ENCODE peak calls at places on chromosomes 4 and X, in nine cellular contexts. V, Q, I, U, P, D, M, G and W are unnamed samples.

GRCh38 chrX:115330498-115331138 is 41.1 kb downstream of the LUZP4 start:
- DNase-seq in V (peak; percentile 28), Q (peak; percentile 69), I (peak; percentile 81), U (peak; percentile 87), P (peak; percentile 59), D (peak; percentile 57), M (peak; percentile 60), G (peak; percentile 56), W (no peak)

GRCh38 chrX:96183843-96184242 is 500.8 kb upstream of the DIAPH2 start:
- DNase-seq in V (no peak), Q (peak; percentile 34), I (peak; percentile 11), U (peak; percentile 19), P (no peak), D (no peak), M (no peak), G (no peak), W (no peak)

GRCh38 chr4:40192286-40193017 is 4.4 kb upstream of the RHOH start:
- DNase-seq in V (no peak), Q (no peak), I (no peak), U (no peak), P (no peak), D (no peak), M (no peak), G (no peak), W (no peak)

GRCh38 chrX:74519870-74520269 is 94.6 kb downstream of the RLIM start:
- DNase-seq in V (no peak), Q (no peak), I (no peak), U (peak; percentile 28), P (no peak), D (no peak), M (no peak), G (no peak), W (no peak)

GRCh38 chrX:129876734-129877395 is 29.1 kb upstream of the UTP14A start:
- DNase-seq in V (no peak), Q (peak; percentile 67), I (peak; percentile 10), U (peak; percentile 53), P (no peak), D (peak; percentile 53), M (peak; percentile 82), G (no peak), W (no peak)

GRCh38 chr4:185128272-185129119 is 14.6 kb upstream of the SLC25A4 start:
- DNase-seq in V (peak; percentile 35), Q (no peak), I (no peak), U (no peak), P (peak; percentile 61), D (peak; percentile 19), M (peak; percentile 19), G (no peak), W (no peak)

GRCh38 chr4:29565256-29565655 is 1154.9 kb upstream of the PCDH7 start:
- DNase-seq in V (no peak), Q (no peak), I (no peak), U (no peak), P (no peak), D (no peak), M (no peak), G (no peak), W (no peak)

GRCh38 chr4:186192068-186192751 is 843 bp downstream of the CYP4V2 start:
- DNase-seq in V (peak; percentile 35), Q (peak; percentile 6), I (peak; percentile 60), U (peak; percentile 58), P (peak; percentile 39), D (peak; percentile 20), M (peak; percentile 56), G (peak; percentile 46), W (no peak)

GRCh38 chrX:31353095-31353494 is 281.3 kb upstream of the FTHL17 start:
- DNase-seq in V (no peak), Q (peak; percentile 63), I (peak; percentile 51), U (no peak), P (no peak), D (peak; percentile 20), M (peak; percentile 76), G (no peak), W (no peak)

GRCh38 chr4:144494280-144494679 is 151.7 kb upstream of the HHIP start:
- DNase-seq in V (no peak), Q (no peak), I (peak; percentile 11), U (peak; percentile 14), P (no peak), D (no peak), M (peak; percentile 6), G (no peak), W (no peak)

GRCh38 chr4:151355155-151355554 is 29.8 kb upstream of the SH3D19 start:
- DNase-seq in V (no peak), Q (no peak), I (no peak), U (no peak), P (no peak), D (no peak), M (no peak), G (no peak), W (no peak)

GRCh38 chrX:42944381-42944998 is 166.5 kb upstream of the PPP1R2C start:
- DNase-seq in V (no peak), Q (no peak), I (no peak), U (no peak), P (no peak), D (no peak), M (no peak), G (no peak), W (no peak)

GRCh38 chr4:3803946-3804345 is 37.8 kb downstream of the ADRA2C start:
- DNase-seq in V (no peak), Q (no peak), I (no peak), U (no peak), P (no peak), D (no peak), M (no peak), G (no peak), W (no peak)

GRCh38 chrX:16946971-16947562 is 609 bp downstream of the REPS2 start:
- DNase-seq in V (no peak), Q (no peak), I (no peak), U (no peak), P (no peak), D (peak; percentile 16), M (no peak), G (peak; percentile 17), W (no peak)

GRCh38 chr4:3786196-3786869 is 20.1 kb downstream of the ADRA2C start:
- DNase-seq in V (peak; percentile 13), Q (peak; percentile 4), I (no peak), U (no peak), P (no peak), D (no peak), M (no peak), G (no peak), W (no peak)

GRCh38 chrX:140507223-140507981 is 2.5 kb upstream of the SOX3 start:
- DNase-seq in V (no peak), Q (peak; percentile 67), I (no peak), U (no peak), P (no peak), D (no peak), M (no peak), G (no peak), W (no peak)

GRCh38 chr4:38563703-38564490 is 100.1 kb upstream of the KLF3 start:
- DNase-seq in V (no peak), Q (peak; percentile 4), I (peak; percentile 14), U (no peak), P (no peak), D (no peak), M (peak; percentile 23), G (no peak), W (no peak)

GRCh38 chrX:79933938-79934337 is 80.6 kb upstream of the TBX22 start:
- DNase-seq in V (no peak), Q (no peak), I (no peak), U (no peak), P (no peak), D (no peak), M (no peak), G (no peak), W (no peak)

GRCh38 chr4:153342751-153343552 is 1.5 kb upstream of the MND1 start:
- DNase-seq in V (no peak), Q (no peak), I (no peak), U (no peak), P (no peak), D (no peak), M (no peak), G (no peak), W (no peak)
- TF ChIP-seq CTCF in V (no peak), Q (no peak), I (no peak), U (no peak), P (no peak), D (no peak), M (no peak), G (no peak), W (no peak)

GRCh38 chr4:189285377-189285776 is 655.3 kb upstream of the FRG1 start:
- DNase-seq in V (no peak), Q (no peak), I (no peak), U (no peak), P (no peak), D (no peak), M (no peak), G (no peak), W (no peak)
- TF ChIP-seq CTCF in V (no peak), Q (no peak), I (no peak), U (no peak), P (no peak), D (no peak), M (no peak), G (no peak), W (no peak)

GRCh38 chr4:84740071-84740470 is 157.1 kb downstream of the CDS1 start:
- DNase-seq in V (no peak), Q (no peak), I (no peak), U (no peak), P (no peak), D (no peak), M (no peak), G (no peak), W (no peak)
- TF ChIP-seq CTCF in V (no peak), Q (no peak), I (no peak), U (no peak), P (no peak), D (no peak), M (no peak), G (no peak), W (no peak)

DNA sequence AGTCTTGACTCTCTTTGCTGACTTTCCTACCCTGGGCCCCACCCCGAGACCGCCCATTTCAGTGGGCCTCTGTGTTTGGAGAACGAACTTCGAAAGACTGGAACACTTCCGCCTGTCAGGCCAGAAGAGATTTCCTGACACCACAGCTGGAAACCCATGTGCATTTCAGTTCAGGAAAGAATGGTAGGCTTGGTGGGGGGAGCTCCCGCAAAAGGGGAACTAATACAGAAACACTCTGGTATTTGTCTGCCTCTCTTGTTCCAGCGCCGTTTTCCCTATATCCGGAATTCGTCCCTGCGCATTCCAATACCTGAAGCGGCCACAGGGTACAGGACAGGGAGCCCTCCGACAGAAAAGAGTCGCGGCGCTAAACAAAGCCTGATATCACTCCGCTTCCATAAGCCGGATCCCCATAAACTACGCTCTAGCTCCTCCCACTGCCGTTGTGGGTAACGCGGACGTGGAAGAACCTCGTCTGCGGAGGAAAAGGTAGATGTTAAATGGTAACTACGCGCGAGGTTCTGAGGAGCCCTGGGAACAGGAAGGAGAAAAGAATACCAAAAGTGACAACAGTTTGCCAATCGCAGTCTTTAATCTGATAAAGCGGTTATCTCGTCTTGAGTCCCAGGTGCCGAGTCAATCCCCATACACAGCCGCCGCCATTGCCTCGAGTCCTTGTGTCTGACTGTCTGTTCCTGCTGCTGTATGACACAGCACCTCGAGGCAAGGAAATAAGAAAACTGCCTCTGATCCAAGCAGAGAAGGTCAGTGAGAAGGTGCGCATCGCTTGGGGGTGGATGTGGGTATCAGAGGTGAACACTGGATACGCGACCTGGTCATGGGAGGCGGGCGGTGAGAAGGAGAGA is at the start of gene ARMCX5:
- DNase-seq in V (peak; percentile 74), Q (peak; percentile 89), I (peak; percentile 89), U (peak; percentile 88), P (peak; percentile 16), D (peak; percentile 65), M (peak; percentile 92), G (peak; percentile 78), W (peak; percentile 72)
- TF ChIP-seq CTCF in V (no peak), Q (no peak), I (no peak), U (no peak), P (no peak), D (peak; percentile 20), M (no peak), G (no peak), W (peak; percentile 66)